ENCODE peak calls at places on chromosomes 2 and 18, in seven cellular contexts. One of them, this sample, is unnamed.

GRCh38 chr2:237314198-237314597 is 99.8 kb downstream of the COL6A3 start:
- DNase-seq in Peyer's patch: no peak
- DNase-seq in kidney epithelial cell: no peak
- DNase-seq in KG1: no peak
- DNase-seq in choroid plexus epithelial cell: no peak
- DNase-seq in upper lobe of right lung: no peak
- DNase-seq in EL: no peak
- DNase-seq in this sample: no peak

GRCh38 chr2:74700643-74701377 is 46.8 kb downstream of the SEMA4F start:
- DNase-seq in Peyer's patch: no peak
- DNase-seq in upper lobe of right lung: no peak
- DNase-seq in KG1: no peak
- DNase-seq in choroid plexus epithelial cell: no peak
- DNase-seq in EL: peak; percentile 5
- DNase-seq in kidney epithelial cell: no peak
- DNase-seq in this sample: no peak

GRCh38 chr2:171297951-171298350 is 135.8 kb downstream of the METTL8 start:
- DNase-seq in Peyer's patch: no peak
- DNase-seq in EL: peak; percentile 46
- DNase-seq in KG1: no peak
- DNase-seq in upper lobe of right lung: no peak
- DNase-seq in kidney epithelial cell: peak; percentile 47
- DNase-seq in choroid plexus epithelial cell: no peak
- DNase-seq in this sample: no peak

GRCh38 chr2:23700627-23701026 is 226.3 kb downstream of the ATAD2B start:
- DNase-seq in kidney epithelial cell: no peak
- DNase-seq in upper lobe of right lung: no peak
- DNase-seq in EL: no peak
- DNase-seq in Peyer's patch: no peak
- DNase-seq in KG1: no peak
- DNase-seq in choroid plexus epithelial cell: no peak
- DNase-seq in this sample: no peak

GRCh38 chr2:162824319-162824718 is 14.2 kb downstream of the KCNH7 start:
- DNase-seq in KG1: no peak
- DNase-seq in Peyer's patch: no peak
- DNase-seq in kidney epithelial cell: no peak
- DNase-seq in EL: no peak
- DNase-seq in upper lobe of right lung: no peak
- DNase-seq in choroid plexus epithelial cell: no peak
- DNase-seq in this sample: no peak

GRCh38 chr2:17182399-17182798 is 335.8 kb downstream of the RAD51AP2 start:
- DNase-seq in kidney epithelial cell: no peak
- DNase-seq in upper lobe of right lung: no peak
- DNase-seq in KG1: no peak
- DNase-seq in choroid plexus epithelial cell: no peak
- DNase-seq in EL: no peak
- DNase-seq in Peyer's patch: no peak
- DNase-seq in this sample: no peak

GRCh38 chr2:227241005-227241404 is 76.6 kb downstream of the COL4A3 start:
- DNase-seq in Peyer's patch: no peak
- DNase-seq in KG1: no peak
- DNase-seq in upper lobe of right lung: no peak
- DNase-seq in kidney epithelial cell: no peak
- DNase-seq in choroid plexus epithelial cell: peak; percentile 4
- DNase-seq in EL: no peak
- DNase-seq in this sample: peak; percentile 92

GRCh38 chr2:196502413-196502812 is 137.1 kb upstream of the CCDC150 start:
- DNase-seq in Peyer's patch: no peak
- DNase-seq in EL: no peak
- DNase-seq in kidney epithelial cell: no peak
- DNase-seq in choroid plexus epithelial cell: no peak
- DNase-seq in upper lobe of right lung: no peak
- DNase-seq in KG1: no peak
- DNase-seq in this sample: no peak

GRCh38 chr2:169716938-169717690 is 16.5 kb upstream of the KLHL23 start:
- DNase-seq in upper lobe of right lung: no peak
- DNase-seq in choroid plexus epithelial cell: no peak
- DNase-seq in kidney epithelial cell: no peak
- DNase-seq in KG1: no peak
- DNase-seq in Peyer's patch: peak; percentile 56
- DNase-seq in EL: no peak
- DNase-seq in this sample: no peak

GRCh38 chr2:154067124-154067523 is 195.4 kb downstream of the GALNT13 start:
- DNase-seq in choroid plexus epithelial cell: no peak
- DNase-seq in KG1: no peak
- DNase-seq in Peyer's patch: no peak
- DNase-seq in kidney epithelial cell: no peak
- DNase-seq in upper lobe of right lung: no peak
- DNase-seq in EL: no peak
- DNase-seq in this sample: no peak

GRCh38 chr2:26542194-26542455 is 64.2 kb upstream of the OTOF start:
- DNase-seq in kidney epithelial cell: no peak
- DNase-seq in choroid plexus epithelial cell: no peak
- DNase-seq in EL: no peak
- DNase-seq in KG1: no peak
- DNase-seq in Peyer's patch: no peak
- DNase-seq in upper lobe of right lung: peak; percentile 34
- DNase-seq in this sample: no peak

GRCh38 chr2:40317047-40317446 is 134.8 kb downstream of the SLC8A1 start:
- DNase-seq in KG1: no peak
- DNase-seq in EL: peak; percentile 21
- DNase-seq in choroid plexus epithelial cell: peak; percentile 12
- DNase-seq in upper lobe of right lung: no peak
- DNase-seq in kidney epithelial cell: no peak
- DNase-seq in Peyer's patch: no peak
- DNase-seq in this sample: no peak

GRCh38 chr2:235300368-235301201 is 193.3 kb upstream of the AGAP1 start:
- DNase-seq in kidney epithelial cell: peak; percentile 47
- DNase-seq in EL: peak; percentile 64
- DNase-seq in upper lobe of right lung: peak; percentile 80
- DNase-seq in KG1: no peak
- DNase-seq in choroid plexus epithelial cell: peak; percentile 91
- DNase-seq in Peyer's patch: no peak
- DNase-seq in this sample: peak; percentile 70

GRCh38 chr2:36698978-36699377 is 2.5 kb downstream of the VIT start:
- DNase-seq in Peyer's patch: no peak
- DNase-seq in kidney epithelial cell: no peak
- DNase-seq in EL: no peak
- DNase-seq in upper lobe of right lung: no peak
- DNase-seq in choroid plexus epithelial cell: peak; percentile 26
- DNase-seq in KG1: no peak
- DNase-seq in this sample: no peak

GRCh38 chr2:119408221-119408619 is 23.4 kb upstream of the TMEM37 start:
- DNase-seq in KG1: no peak
- DNase-seq in kidney epithelial cell: no peak
- DNase-seq in upper lobe of right lung: no peak
- DNase-seq in EL: no peak
- DNase-seq in Peyer's patch: peak; percentile 64
- DNase-seq in choroid plexus epithelial cell: no peak
- DNase-seq in this sample: no peak

GRCh38 chr2:192197387-192197786 is 2.7 kb upstream of the TMEFF2 start:
- DNase-seq in Peyer's patch: no peak
- DNase-seq in EL: no peak
- DNase-seq in kidney epithelial cell: no peak
- DNase-seq in choroid plexus epithelial cell: peak; percentile 46
- DNase-seq in KG1: no peak
- DNase-seq in upper lobe of right lung: no peak
- DNase-seq in this sample: no peak

GRCh38 chr2:636151-636621 is 41.0 kb downstream of the TMEM18 start:
- DNase-seq in KG1: no peak
- DNase-seq in kidney epithelial cell: no peak
- DNase-seq in EL: no peak
- DNase-seq in choroid plexus epithelial cell: no peak
- DNase-seq in upper lobe of right lung: no peak
- DNase-seq in Peyer's patch: no peak
- DNase-seq in this sample: no peak

GRCh38 chr2:58106896-58107295 is 60.3 kb downstream of the VRK2 start:
- DNase-seq in EL: no peak
- DNase-seq in kidney epithelial cell: no peak
- DNase-seq in Peyer's patch: no peak
- DNase-seq in KG1: no peak
- DNase-seq in choroid plexus epithelial cell: peak; percentile 36
- DNase-seq in upper lobe of right lung: no peak
- DNase-seq in this sample: no peak

GRCh38 chr2:168375195-168375798 is 80.8 kb upstream of the CERS6 start:
- DNase-seq in choroid plexus epithelial cell: peak; percentile 56
- DNase-seq in EL: no peak
- DNase-seq in KG1: no peak
- DNase-seq in Peyer's patch: no peak
- DNase-seq in kidney epithelial cell: no peak
- DNase-seq in upper lobe of right lung: no peak
- DNase-seq in this sample: no peak

GRCh38 chr2:204909791-204910190 is 364.5 kb downstream of the PARD3B start:
- DNase-seq in choroid plexus epithelial cell: no peak
- DNase-seq in upper lobe of right lung: no peak
- DNase-seq in kidney epithelial cell: no peak
- DNase-seq in EL: peak; percentile 5
- DNase-seq in Peyer's patch: no peak
- DNase-seq in KG1: no peak
- DNase-seq in this sample: no peak

GRCh38 chr2:3483227-3483985 is 35.9 kb downstream of the ADI1 start:
- DNase-seq in kidney epithelial cell: no peak
- DNase-seq in Peyer's patch: peak; percentile 83
- DNase-seq in choroid plexus epithelial cell: peak; percentile 60
- DNase-seq in upper lobe of right lung: peak; percentile 90
- DNase-seq in KG1: no peak
- DNase-seq in EL: no peak
- DNase-seq in this sample: peak; percentile 26

GRCh38 chr2:190679813-190680591 is 31.1 kb downstream of the NAB1 start:
- DNase-seq in KG1: no peak
- DNase-seq in upper lobe of right lung: peak; percentile 74
- DNase-seq in EL: peak; percentile 86
- DNase-seq in choroid plexus epithelial cell: peak; percentile 65
- DNase-seq in Peyer's patch: peak; percentile 65
- DNase-seq in kidney epithelial cell: no peak
- DNase-seq in this sample: peak; percentile 33

GRCh38 chr18:67672142-67672541 is 155.6 kb upstream of the DSEL start:
- DNase-seq in KG1: no peak
- DNase-seq in choroid plexus epithelial cell: no peak
- DNase-seq in upper lobe of right lung: no peak
- DNase-seq in kidney epithelial cell: no peak
- DNase-seq in EL: peak; percentile 77
- DNase-seq in Peyer's patch: no peak
- DNase-seq in this sample: no peak

GRCh38 chr18:75221902-75222301 is 11.3 kb downstream of the TSHZ1 start:
- DNase-seq in upper lobe of right lung: no peak
- DNase-seq in KG1: peak; percentile 40
- DNase-seq in EL: peak; percentile 50
- DNase-seq in kidney epithelial cell: no peak
- DNase-seq in choroid plexus epithelial cell: no peak
- DNase-seq in Peyer's patch: no peak
- DNase-seq in this sample: no peak